ENCODE peak calls at places on chromosomes 12 and 14, in four cellular contexts. One of them, this sample, is unnamed. For H3K9me3, the result is how much of the 10 kb centered on the place peaks cover.

GRCh38 chr14:84482256-84483071 is 1047.5 kb upstream of the FLRT2 start:
- DNase-seq in HCT116: no peak
- DNase-seq in ovary: no peak
- DNase-seq in uterus: no peak
- DNase-seq in this sample: no peak

GRCh38 chr12:12572659-12573058 is 10.0 kb upstream of the DUSP16 start:
- DNase-seq in ovary: no peak
- DNase-seq in uterus: no peak
- DNase-seq in HCT116: no peak
- DNase-seq in this sample: no peak

GRCh38 chr14:89773644-89774316 is 180.8 kb downstream of the EFCAB11 start:
- DNase-seq in HCT116: no peak
- DNase-seq in uterus: no peak
- DNase-seq in ovary: no peak
- DNase-seq in this sample: peak

GRCh38 chr14:70096866-70097265 is 91.9 kb downstream of the SLC8A3 start:
- DNase-seq in uterus: no peak
- DNase-seq in ovary: no peak
- DNase-seq in HCT116: no peak
- DNase-seq in this sample: peak

GRCh38 chr14:90842726-90843125 is 26.5 kb upstream of the TTC7B start:
- DNase-seq in uterus: no peak
- DNase-seq in HCT116: no peak
- DNase-seq in ovary: no peak
- DNase-seq in this sample: peak

GRCh38 chr12:132066345-132066685 is 77.8 kb downstream of the DDX51 start:
- DNase-seq in ovary: no peak
- DNase-seq in HCT116: no peak
- DNase-seq in uterus: no peak
- DNase-seq in this sample: no peak

GRCh38 chr12:8698132-8698829 is 490 bp downstream of the RIMKLB start:
- DNase-seq in uterus: peak
- DNase-seq in ovary: peak
- DNase-seq in HCT116: no peak
- DNase-seq in this sample: peak

GRCh38 chr14:22871962-22872832 is 657 bp downstream of the LRP10 start:
- DNase-seq in HCT116: peak
- DNase-seq in uterus: peak
- DNase-seq in ovary: peak
- DNase-seq in this sample: peak

GRCh38 chr12:8156845-8157244 is at the start of gene ZNF705A:
- DNase-seq in uterus: no peak
- DNase-seq in ovary: no peak
- DNase-seq in HCT116: no peak
- DNase-seq in this sample: no peak

GRCh38 chr12:109016016-109016415 is 4.9 kb downstream of the SVOP start:
- DNase-seq in ovary: no peak
- DNase-seq in HCT116: no peak
- DNase-seq in uterus: no peak
- DNase-seq in this sample: no peak

GRCh38 chr14:100857923-100858837 is 32.3 kb downstream of the MEG3 start:
- DNase-seq in HCT116: no peak
- DNase-seq in uterus: no peak
- DNase-seq in ovary: no peak
- DNase-seq in this sample: no peak

GRCh38 chr12:51326762-51327439 is 2.9 kb upstream of the BIN2 start:
- DNase-seq in uterus: no peak
- DNase-seq in HCT116: no peak
- DNase-seq in ovary: no peak
- DNase-seq in this sample: peak

GRCh38 chr12:112792306-112792705 is 758 bp downstream of the RPH3A start:
- DNase-seq in HCT116: no peak
- DNase-seq in uterus: no peak
- DNase-seq in ovary: no peak
- DNase-seq in this sample: no peak

GRCh38 chr12:120376890-120377572 is 8.1 kb upstream of the MSI1 start:
- DNase-seq in uterus: no peak
- DNase-seq in ovary: no peak
- DNase-seq in HCT116: no peak
- DNase-seq in this sample: no peak

GRCh38 chr14:20623798-20624197 is 17.7 kb downstream of the OR6S1 start:
- DNase-seq in HCT116: no peak
- DNase-seq in ovary: no peak
- DNase-seq in uterus: no peak
- DNase-seq in this sample: no peak

GRCh38 chr12:99281277-99281676 is 366.3 kb upstream of the GARIN6 start:
- DNase-seq in HCT116: no peak
- DNase-seq in ovary: no peak
- DNase-seq in uterus: no peak
- DNase-seq in this sample: no peak

GRCh38 chr12:51801027-51801426 is 47.5 kb downstream of the FIGNL2 start:
- DNase-seq in uterus: no peak
- DNase-seq in HCT116: no peak
- DNase-seq in ovary: no peak
- DNase-seq in this sample: no peak

GRCh38 chr12:116346751-116347150 is 69.3 kb upstream of the MED13L start:
- DNase-seq in ovary: peak
- DNase-seq in uterus: no peak
- DNase-seq in HCT116: no peak
- DNase-seq in this sample: peak

GRCh38 chr12:119589087-119589486 is 4.5 kb upstream of the TMEM233 start:
- DNase-seq in ovary: no peak
- DNase-seq in HCT116: no peak
- DNase-seq in uterus: no peak
- DNase-seq in this sample: no peak

GRCh38 chr14:62168564-62169155 is 406.4 kb downstream of the SNAPC1 start:
- DNase-seq in uterus: no peak
- DNase-seq in ovary: no peak
- DNase-seq in HCT116: no peak
- DNase-seq in this sample: no peak

GRCh38 chr14:48771717-48772116 is 814.5 kb downstream of the RPS29 start:
- DNase-seq in ovary: no peak
- DNase-seq in uterus: no peak
- DNase-seq in HCT116: no peak
- DNase-seq in this sample: peak

GRCh38 chr12:110582286-110583136 is 607 bp downstream of the PPTC7 start:
- DNase-seq in HCT116: no peak
- DNase-seq in uterus: peak
- DNase-seq in ovary: peak
- DNase-seq in this sample: peak

GRCh38 chr14:58662759-58663158 is 25.0 kb downstream of the DACT1 start:
- DNase-seq in HCT116: no peak
- DNase-seq in ovary: no peak
- DNase-seq in uterus: no peak
- DNase-seq in this sample: no peak

GRCh38 chr12:55996715-55997534 is at the start of gene SUOX:
- DNase-seq in ovary: peak
- DNase-seq in HCT116: peak
- DNase-seq in uterus: peak
- DNase-seq in this sample: peak

GRCh38 chr12:96422192-96422591 is 22.0 kb upstream of the CDK17 start:
- DNase-seq in HCT116: no peak
- DNase-seq in ovary: no peak
- DNase-seq in uterus: no peak
- DNase-seq in this sample: no peak

GRCh38 chr12:112427760-112428159 is 9.0 kb downstream of the PTPN11 start:
- DNase-seq in uterus: no peak
- DNase-seq in HCT116: no peak
- DNase-seq in ovary: no peak
- DNase-seq in this sample: no peak

GRCh38 chr12:79560165-79560889 is 130.4 kb downstream of the PAWR start:
- DNase-seq in ovary: no peak
- DNase-seq in uterus: no peak
- DNase-seq in HCT116: no peak
- DNase-seq in this sample: no peak

GRCh38 chr14:54676822-54677708 is 110.1 kb downstream of the SAMD4A start:
- DNase-seq in ovary: no peak
- DNase-seq in HCT116: peak
- DNase-seq in uterus: peak
- DNase-seq in this sample: peak
- TF ChIP-seq CTCF in ovary: no peak
- TF ChIP-seq CTCF in HCT116: no peak
- TF ChIP-seq CTCF in uterus: no peak
- TF ChIP-seq CTCF in this sample: no peak

DNA sequence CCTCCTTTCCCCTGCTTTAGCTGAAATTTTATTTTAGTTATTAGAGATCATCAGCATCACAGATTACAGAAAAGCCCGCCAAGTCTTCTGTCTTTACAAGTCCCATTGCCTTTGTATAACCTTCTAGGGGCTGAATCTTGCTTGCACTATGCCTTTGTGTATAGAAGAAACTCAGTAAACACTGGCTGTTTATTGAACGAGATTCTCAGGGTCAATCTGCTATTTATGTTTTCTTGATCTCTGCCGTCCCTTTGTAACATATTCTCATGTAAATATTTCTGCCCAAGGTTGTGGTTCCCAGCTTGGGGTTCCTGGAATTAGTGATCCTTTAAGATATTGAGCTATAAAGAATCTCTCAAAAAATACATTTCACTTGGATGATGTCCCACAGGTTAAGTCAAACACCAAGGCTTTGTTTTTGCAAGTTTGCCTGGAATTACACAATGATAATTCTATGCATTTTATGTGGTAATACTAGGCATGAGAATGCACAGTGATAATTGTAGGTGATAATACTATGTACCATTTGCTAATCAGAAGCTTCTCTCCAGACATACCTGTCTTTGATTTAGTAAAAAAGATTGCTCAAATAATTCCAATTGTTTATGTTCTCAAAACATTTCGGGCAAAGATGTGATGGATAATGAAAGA is 40.6 kb upstream of the FGF6 start:
- DNase-seq in uterus: no peak
- DNase-seq in HCT116: no peak
- DNase-seq in ovary: no peak
- DNase-seq in this sample: no peak
- TF ChIP-seq POLR2A in uterus: no peak
- TF ChIP-seq POLR2A in HCT116: no peak
- TF ChIP-seq POLR2A in ovary: no peak
- TF ChIP-seq POLR2A in this sample: no peak

GRCh38 chr12:126554599-126554998 is 1489.4 kb downstream of the AACS start:
- DNase-seq in uterus: no peak
- DNase-seq in ovary: no peak
- DNase-seq in HCT116: no peak
- DNase-seq in this sample: no peak

GRCh38 chr12:126557659-126558058 is 1492.4 kb downstream of the AACS start:
- DNase-seq in ovary: no peak
- DNase-seq in HCT116: no peak
- DNase-seq in uterus: no peak
- DNase-seq in this sample: no peak

GRCh38 chr12:126547905-126548304 is 1482.7 kb downstream of the AACS start:
- DNase-seq in uterus: no peak
- DNase-seq in HCT116: no peak
- DNase-seq in ovary: no peak
- DNase-seq in this sample: no peak

GRCh38 chr12:126551882-126552281 is 1486.6 kb downstream of the AACS start:
- DNase-seq in uterus: no peak
- DNase-seq in HCT116: no peak
- DNase-seq in ovary: no peak
- DNase-seq in this sample: no peak
- H3K9me3 ChIP-seq in uterus: under half
- H3K9me3 ChIP-seq in HCT116: under half
- H3K9me3 ChIP-seq in ovary: under half
- H3K9me3 ChIP-seq in this sample: under half

GRCh38 chr12:2957816-2958431 is 1.3 kb upstream of the TEAD4 start:
- DNase-seq in uterus: no peak
- DNase-seq in HCT116: no peak
- DNase-seq in ovary: no peak
- DNase-seq in this sample: no peak
- TF ChIP-seq CTCF in uterus: no peak
- TF ChIP-seq CTCF in HCT116: no peak
- TF ChIP-seq CTCF in ovary: no peak
- TF ChIP-seq CTCF in this sample: no peak

GRCh38 chr12:2958432-2959193 is 584 bp upstream of the TEAD4 start:
- DNase-seq in uterus: peak
- DNase-seq in ovary: peak
- DNase-seq in HCT116: peak
- DNase-seq in this sample: peak
- TF ChIP-seq POLR2A in uterus: no peak
- TF ChIP-seq POLR2A in ovary: no peak
- TF ChIP-seq POLR2A in HCT116: no peak
- TF ChIP-seq POLR2A in this sample: no peak

GRCh38 chr12:114667669-114668150 is 16.3 kb downstream of the TBX3 start:
- DNase-seq in ovary: peak
- DNase-seq in uterus: no peak
- DNase-seq in HCT116: no peak
- DNase-seq in this sample: no peak
- H3K9me3 ChIP-seq in ovary: under half
- H3K9me3 ChIP-seq in uterus: under half
- H3K9me3 ChIP-seq in HCT116: under half
- H3K9me3 ChIP-seq in this sample: under half